ENCODE peak calls at places on chromosome 7, in nine cellular contexts. B is breast epithelium; V is adrenal gland; E is CD4-positive, alpha-beta T cell; H is thoracic aorta; C is fibroblast of lung; J is pancreas; D is heart left ventricle; Q is CD8-positive, alpha-beta T cell. L is an unnamed sample.

GRCh38 chr7:73904219-73905136 is 43.5 kb downstream of the TMEM270 start:
- DNase-seq in B (no peak), V (no peak), E (no peak), H (peak), C (peak), J (no peak), D (no peak), Q (no peak), L (no peak)

GRCh38 chr7:102814025-102814471 is 65.2 kb downstream of the FAM185A start:
- DNase-seq in B (no peak), V (no peak), E (no peak), H (no peak), C (peak), J (no peak), D (no peak), Q (no peak), L (peak)

GRCh38 chr7:46900312-46901263 is 681.3 kb downstream of the TNS3 start:
- DNase-seq in B (no peak), V (no peak), E (no peak), H (no peak), C (peak), J (no peak), D (peak), Q (no peak), L (no peak)

GRCh38 chr7:68688416-68689086 is 909.7 kb upstream of the AUTS2 start:
- DNase-seq in B (peak), V (no peak), E (no peak), H (no peak), C (peak), J (no peak), D (no peak), Q (no peak), L (no peak)

GRCh38 chr7:156074084-156074483 is 261.8 kb upstream of the SHH start:
- DNase-seq in B (no peak), V (no peak), E (no peak), H (no peak), C (no peak), J (no peak), D (no peak), Q (no peak), L (no peak)

GRCh38 chr7:96927131-96927530 is 78.2 kb upstream of the DLX6 start:
- DNase-seq in B (no peak), V (no peak), E (no peak), H (no peak), C (no peak), J (no peak), D (no peak), Q (no peak), L (no peak)

GRCh38 chr7:155527664-155528063 is 18.7 kb downstream of the CNPY1 start:
- DNase-seq in B (no peak), V (no peak), E (no peak), H (no peak), C (no peak), J (no peak), D (no peak), Q (no peak), L (no peak)

GRCh38 chr7:25303380-25304321 is 75.4 kb upstream of the NPVF start:
- DNase-seq in B (no peak), V (no peak), E (no peak), H (no peak), C (peak), J (no peak), D (no peak), Q (no peak), L (no peak)

GRCh38 chr7:33901847-33902246 is 3.5 kb upstream of the BMPER start:
- DNase-seq in B (no peak), V (no peak), E (no peak), H (no peak), C (no peak), J (no peak), D (no peak), Q (no peak), L (no peak)

GRCh38 chr7:27141591-27142561 is 1.6 kb downstream of the HOXA5 start:
- DNase-seq in B (peak), V (peak), E (no peak), H (no peak), C (peak), J (no peak), D (no peak), Q (no peak), L (no peak)

GRCh38 chr7:6057316-6058128 is 26.3 kb downstream of the ANKRD61 start:
- DNase-seq in B (no peak), V (no peak), E (no peak), H (no peak), C (peak), J (no peak), D (no peak), Q (no peak), L (no peak)

GRCh38 chr7:154918741-154919140 is 84.2 kb downstream of the PAXIP1 start:
- DNase-seq in B (no peak), V (no peak), E (no peak), H (no peak), C (no peak), J (no peak), D (no peak), Q (no peak), L (no peak)

GRCh38 chr7:88229302-88229870 is 9.5 kb upstream of the SRI start:
- DNase-seq in B (no peak), V (no peak), E (no peak), H (no peak), C (no peak), J (no peak), D (no peak), Q (no peak), L (no peak)

GRCh38 chr7:108294595-108294994 is 161.6 kb downstream of the NRCAM start:
- DNase-seq in B (no peak), V (no peak), E (no peak), H (no peak), C (peak), J (no peak), D (no peak), Q (no peak), L (no peak)

GRCh38 chr7:148983220-148984146 is 44.8 kb downstream of the PDIA4 start:
- DNase-seq in B (peak), V (peak), E (peak), H (peak), C (peak), J (no peak), D (peak), Q (peak), L (peak)

GRCh38 chr7:27686315-27686714 is 23.6 kb upstream of the HIBADH start:
- DNase-seq in B (no peak), V (no peak), E (no peak), H (no peak), C (peak), J (no peak), D (no peak), Q (no peak), L (no peak)

GRCh38 chr7:49852619-49853462 is 79.4 kb downstream of the VWC2 start:
- DNase-seq in B (no peak), V (peak), E (no peak), H (no peak), C (peak), J (peak), D (no peak), Q (no peak), L (peak)

GRCh38 chr7:131606346-131607290 is 50.2 kb upstream of the PODXL start:
- DNase-seq in B (no peak), V (no peak), E (no peak), H (no peak), C (no peak), J (no peak), D (no peak), Q (no peak), L (no peak)

GRCh38 chr7:131076032-131076431 is 251.6 kb upstream of the MKLN1 start:
- DNase-seq in B (no peak), V (no peak), E (no peak), H (no peak), C (peak), J (no peak), D (no peak), Q (no peak), L (no peak)

GRCh38 chr7:4650471-4651047 is 31.5 kb upstream of the FOXK1 start:
- DNase-seq in B (no peak), V (peak), E (no peak), H (no peak), C (peak), J (no peak), D (peak), Q (no peak), L (no peak)

GRCh38 chr7:55546826-55547225 is 25.5 kb downstream of the VOPP1 start:
- DNase-seq in B (peak), V (peak), E (peak), H (peak), C (peak), J (peak), D (peak), Q (no peak), L (peak)

GRCh38 chr7:52147240-52147639 is 830.6 kb upstream of the COBL start:
- DNase-seq in B (no peak), V (no peak), E (no peak), H (no peak), C (no peak), J (peak), D (no peak), Q (no peak), L (no peak)

GRCh38 chr7:103387267-103387666 is 39.8 kb downstream of the PSMC2 start:
- DNase-seq in B (no peak), V (no peak), E (no peak), H (no peak), C (no peak), J (no peak), D (no peak), Q (no peak), L (no peak)

GRCh38 chr7:134547738-134548054 is 1.2 kb upstream of the AKR1B15 start:
- DNase-seq in B (peak), V (peak), E (no peak), H (no peak), C (peak), J (peak), D (peak), Q (no peak), L (peak)

GRCh38 chr7:23341846-23342598 is 42.9 kb downstream of the MALSU1 start:
- DNase-seq in B (no peak), V (no peak), E (no peak), H (no peak), C (no peak), J (no peak), D (no peak), Q (no peak), L (no peak)

GRCh38 chr7:41696323-41696916 is 6.5 kb downstream of the INHBA start:
- DNase-seq in B (no peak), V (peak), E (no peak), H (no peak), C (peak), J (peak), D (peak), Q (no peak), L (peak)

GRCh38 chr7:41698114-41698513 is 4.8 kb downstream of the INHBA start:
- DNase-seq in B (no peak), V (no peak), E (no peak), H (no peak), C (no peak), J (no peak), D (no peak), Q (no peak), L (no peak)

GRCh38 chr7:41699532-41699931 is 3.4 kb downstream of the INHBA start:
- DNase-seq in B (no peak), V (peak), E (no peak), H (no peak), C (peak), J (no peak), D (no peak), Q (no peak), L (no peak)

GRCh38 chr7:41700044-41700471 is 2.8 kb downstream of the INHBA start:
- DNase-seq in B (no peak), V (no peak), E (no peak), H (no peak), C (no peak), J (no peak), D (no peak), Q (no peak), L (no peak)

GRCh38 chr7:41698726-41699125 is 4.2 kb downstream of the INHBA start:
- DNase-seq in B (no peak), V (no peak), E (no peak), H (no peak), C (peak), J (no peak), D (no peak), Q (no peak), L (peak)
- H3K27ac ChIP-seq in B (peak), V (no peak), E (no peak), H (peak), C (peak), J (no peak), D (no peak), Q (no peak), L (peak)

GRCh38 chr7:128869944-128870285 is 7.3 kb downstream of the ATP6V1F start:
- DNase-seq in B (no peak), V (no peak), E (no peak), H (no peak), C (no peak), J (no peak), D (no peak), Q (no peak), L (no peak)
- H3K27ac ChIP-seq in B (no peak), V (no peak), E (no peak), H (no peak), C (no peak), J (no peak), D (no peak), Q (no peak), L (no peak)

GRCh38 chr7:117961235-117961634 is 88.0 kb upstream of the CTTNBP2 start:
- DNase-seq in B (no peak), V (no peak), E (no peak), H (no peak), C (no peak), J (no peak), D (no peak), Q (no peak), L (no peak)
- H3K27ac ChIP-seq in B (no peak), V (no peak), E (no peak), H (no peak), C (no peak), J (no peak), D (no peak), Q (no peak), L (no peak)

DNA sequence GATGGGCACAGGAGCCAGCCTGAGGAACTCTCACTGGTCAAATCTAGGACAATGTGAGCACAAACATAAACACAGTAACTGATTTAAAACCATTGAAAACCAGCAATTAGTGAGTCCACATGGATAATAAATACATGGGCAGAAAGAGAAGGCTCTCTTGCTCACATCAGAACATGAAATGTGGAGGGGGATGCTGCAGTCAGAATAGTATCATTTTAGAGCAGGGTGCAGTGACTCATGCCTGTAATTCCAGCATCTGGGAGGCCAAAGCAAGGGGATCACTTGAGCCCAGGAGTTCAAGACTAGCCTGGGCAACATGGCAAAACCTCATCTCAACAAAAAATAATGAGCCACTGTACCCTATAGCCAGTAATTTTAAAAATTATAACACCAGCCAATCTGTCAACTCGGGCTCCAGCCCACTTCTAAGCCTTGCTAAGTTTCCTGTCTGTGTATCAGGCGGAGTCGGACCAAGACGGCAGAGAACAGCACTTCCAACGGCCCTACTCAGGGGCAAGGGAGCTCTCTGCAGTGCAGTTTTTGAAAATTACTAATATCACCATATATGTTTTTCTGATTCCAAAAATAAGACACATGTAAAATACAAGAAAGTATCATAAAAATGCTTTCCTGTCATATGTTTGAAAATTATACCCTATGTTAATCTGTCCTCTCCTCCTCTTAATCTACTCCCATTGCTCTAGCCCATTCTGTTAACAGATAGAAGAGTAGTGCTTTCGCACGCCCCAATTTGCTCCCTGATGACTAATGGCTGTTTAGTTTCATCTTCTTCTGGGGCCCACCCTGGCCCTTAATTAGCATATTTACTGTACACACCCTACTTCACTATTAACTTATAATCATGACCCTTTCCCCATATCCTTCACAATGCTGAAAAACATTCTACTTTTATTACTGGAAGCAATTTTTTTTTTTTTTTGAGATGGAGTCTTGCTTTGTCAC is 17.1 kb downstream of the URGCP start:
- DNase-seq in B (no peak), V (no peak), E (no peak), H (no peak), C (no peak), J (no peak), D (no peak), Q (no peak), L (no peak)
- H3K27ac ChIP-seq in B (no peak), V (no peak), E (no peak), H (no peak), C (no peak), J (no peak), D (no peak), Q (no peak), L (no peak)

DNA sequence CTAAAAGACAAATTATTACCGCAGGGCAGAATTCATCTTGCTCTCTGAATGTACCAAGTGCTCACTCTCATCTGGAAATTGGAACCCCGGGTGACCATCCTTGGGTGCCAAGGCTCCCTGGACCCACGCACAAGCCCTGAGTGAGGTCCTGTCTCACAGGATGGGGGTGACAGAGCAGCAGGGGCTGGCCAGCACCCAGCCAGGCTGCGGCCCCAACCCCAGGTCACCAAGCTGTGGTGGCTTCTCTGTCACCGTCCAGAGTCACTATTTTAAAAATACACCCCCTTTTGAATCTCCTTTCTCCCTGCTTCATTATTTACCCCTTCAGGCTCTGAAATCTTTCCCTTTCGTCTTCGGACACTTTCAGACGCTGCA is 148.6 kb downstream of the PRKAG2 start:
- DNase-seq in B (no peak), V (no peak), E (no peak), H (no peak), C (no peak), J (no peak), D (no peak), Q (no peak), L (no peak)
- H3K27ac ChIP-seq in B (peak), V (no peak), E (no peak), H (no peak), C (peak), J (no peak), D (no peak), Q (no peak), L (peak)